ENCODE peak calls at places on chromosomes 13 and 19, in seven cellular contexts. One of them, this sample, is unnamed. For H3K4me1, the result is how much of the 10 kb centered on the place peaks cover.

GRCh38 chr13:21058361-21058760 is 3.0 kb downstream of the LATS2 start:
- DNase-seq in GM23338: peak
- DNase-seq in heart left ventricle: no peak
- DNase-seq in neuronal stem cell: no peak
- DNase-seq in uterus: no peak
- DNase-seq in ovary: no peak
- DNase-seq in DND-41: no peak
- DNase-seq in this sample: no peak

GRCh38 chr13:102400619-102401125 is 1.2 kb downstream of the FGF14 start:
- DNase-seq in GM23338: peak
- DNase-seq in heart left ventricle: peak
- DNase-seq in neuronal stem cell: no peak
- DNase-seq in uterus: peak
- DNase-seq in ovary: no peak
- DNase-seq in DND-41: no peak
- DNase-seq in this sample: no peak

GRCh38 chr19:12757544-12758274 is 6.1 kb downstream of the BEST2 start:
- DNase-seq in GM23338: peak
- DNase-seq in heart left ventricle: peak
- DNase-seq in neuronal stem cell: peak
- DNase-seq in uterus: peak
- DNase-seq in ovary: peak
- DNase-seq in DND-41: peak
- DNase-seq in this sample: peak

GRCh38 chr19:23440791-23441190 is 45.5 kb upstream of the ZNF91 start:
- DNase-seq in GM23338: peak
- DNase-seq in heart left ventricle: no peak
- DNase-seq in neuronal stem cell: no peak
- DNase-seq in uterus: no peak
- DNase-seq in ovary: no peak
- DNase-seq in DND-41: peak
- DNase-seq in this sample: peak

GRCh38 chr19:1154731-1155351 is 19.2 kb downstream of the SBNO2 start:
- DNase-seq in GM23338: no peak
- DNase-seq in heart left ventricle: peak
- DNase-seq in neuronal stem cell: no peak
- DNase-seq in uterus: peak
- DNase-seq in ovary: peak
- DNase-seq in DND-41: no peak
- DNase-seq in this sample: no peak

GRCh38 chr19:53828531-53828930 is 4.4 kb upstream of the NLRP12 start:
- DNase-seq in GM23338: no peak
- DNase-seq in heart left ventricle: no peak
- DNase-seq in neuronal stem cell: no peak
- DNase-seq in uterus: no peak
- DNase-seq in ovary: no peak
- DNase-seq in DND-41: no peak
- DNase-seq in this sample: no peak

GRCh38 chr19:45785781-45786532 is 3.7 kb upstream of the DMPK start:
- DNase-seq in GM23338: no peak
- DNase-seq in heart left ventricle: no peak
- DNase-seq in neuronal stem cell: no peak
- DNase-seq in uterus: no peak
- DNase-seq in ovary: no peak
- DNase-seq in DND-41: no peak
- DNase-seq in this sample: no peak

GRCh38 chr13:53005631-53006030 is 23.0 kb upstream of the OLFM4 start:
- DNase-seq in GM23338: no peak
- DNase-seq in heart left ventricle: no peak
- DNase-seq in neuronal stem cell: no peak
- DNase-seq in uterus: no peak
- DNase-seq in ovary: no peak
- DNase-seq in DND-41: no peak
- DNase-seq in this sample: no peak

GRCh38 chr19:43290568-43291359 is 21.4 kb upstream of the PSG9 start:
- DNase-seq in GM23338: peak
- DNase-seq in heart left ventricle: no peak
- DNase-seq in neuronal stem cell: peak
- DNase-seq in uterus: no peak
- DNase-seq in ovary: no peak
- DNase-seq in DND-41: peak
- DNase-seq in this sample: peak

GRCh38 chr13:94987081-94987480 is 274.7 kb upstream of the SOX21 start:
- DNase-seq in GM23338: no peak
- DNase-seq in heart left ventricle: no peak
- DNase-seq in neuronal stem cell: no peak
- DNase-seq in uterus: no peak
- DNase-seq in ovary: no peak
- DNase-seq in DND-41: no peak
- DNase-seq in this sample: peak

GRCh38 chr19:51798127-51798526 is 3.2 kb downstream of the FPR3 start:
- DNase-seq in GM23338: no peak
- DNase-seq in heart left ventricle: no peak
- DNase-seq in neuronal stem cell: no peak
- DNase-seq in uterus: no peak
- DNase-seq in ovary: no peak
- DNase-seq in DND-41: no peak
- DNase-seq in this sample: no peak

GRCh38 chr19:51799311-51799997 is 4.5 kb downstream of the FPR3 start:
- DNase-seq in GM23338: no peak
- DNase-seq in heart left ventricle: peak
- DNase-seq in neuronal stem cell: no peak
- DNase-seq in uterus: peak
- DNase-seq in ovary: peak
- DNase-seq in DND-41: no peak
- DNase-seq in this sample: no peak

GRCh38 chr19:51799998-51800848 is 5.3 kb downstream of the FPR3 start:
- DNase-seq in GM23338: no peak
- DNase-seq in heart left ventricle: peak
- DNase-seq in neuronal stem cell: no peak
- DNase-seq in uterus: peak
- DNase-seq in ovary: peak
- DNase-seq in DND-41: no peak
- DNase-seq in this sample: peak

GRCh38 chr19:51800849-51801244 is 5.9 kb downstream of the FPR3 start:
- DNase-seq in GM23338: no peak
- DNase-seq in heart left ventricle: no peak
- DNase-seq in neuronal stem cell: no peak
- DNase-seq in uterus: no peak
- DNase-seq in ovary: peak
- DNase-seq in DND-41: no peak
- DNase-seq in this sample: peak

DNA sequence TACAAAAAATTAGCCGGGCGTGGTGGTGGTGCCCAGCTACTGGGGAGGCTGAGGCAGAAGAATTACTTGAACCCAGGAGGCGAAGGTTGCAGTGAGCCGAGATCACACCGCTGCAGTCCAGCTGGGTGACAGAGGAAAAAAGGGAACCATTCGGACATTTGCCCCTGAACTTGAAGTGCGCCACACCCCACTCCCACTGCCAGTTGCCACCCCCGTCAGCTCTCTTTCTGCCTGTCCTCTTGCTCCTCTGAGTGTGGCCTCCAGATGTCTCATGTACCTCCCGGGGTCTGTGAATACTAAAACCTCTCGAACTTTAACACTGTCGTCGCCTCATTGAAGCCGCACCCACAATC is 4.0 kb downstream of the FPR3 start:
- DNase-seq in GM23338: no peak
- DNase-seq in heart left ventricle: peak
- DNase-seq in neuronal stem cell: no peak
- DNase-seq in uterus: no peak
- DNase-seq in ovary: no peak
- DNase-seq in DND-41: no peak
- DNase-seq in this sample: no peak
- H3K4me1 ChIP-seq in GM23338: under half
- H3K4me1 ChIP-seq in heart left ventricle: under half
- H3K4me1 ChIP-seq in neuronal stem cell: under half
- H3K4me1 ChIP-seq in uterus: under half
- H3K4me1 ChIP-seq in ovary: under half
- H3K4me1 ChIP-seq in DND-41: under half
- H3K4me1 ChIP-seq in this sample: under half

DNA sequence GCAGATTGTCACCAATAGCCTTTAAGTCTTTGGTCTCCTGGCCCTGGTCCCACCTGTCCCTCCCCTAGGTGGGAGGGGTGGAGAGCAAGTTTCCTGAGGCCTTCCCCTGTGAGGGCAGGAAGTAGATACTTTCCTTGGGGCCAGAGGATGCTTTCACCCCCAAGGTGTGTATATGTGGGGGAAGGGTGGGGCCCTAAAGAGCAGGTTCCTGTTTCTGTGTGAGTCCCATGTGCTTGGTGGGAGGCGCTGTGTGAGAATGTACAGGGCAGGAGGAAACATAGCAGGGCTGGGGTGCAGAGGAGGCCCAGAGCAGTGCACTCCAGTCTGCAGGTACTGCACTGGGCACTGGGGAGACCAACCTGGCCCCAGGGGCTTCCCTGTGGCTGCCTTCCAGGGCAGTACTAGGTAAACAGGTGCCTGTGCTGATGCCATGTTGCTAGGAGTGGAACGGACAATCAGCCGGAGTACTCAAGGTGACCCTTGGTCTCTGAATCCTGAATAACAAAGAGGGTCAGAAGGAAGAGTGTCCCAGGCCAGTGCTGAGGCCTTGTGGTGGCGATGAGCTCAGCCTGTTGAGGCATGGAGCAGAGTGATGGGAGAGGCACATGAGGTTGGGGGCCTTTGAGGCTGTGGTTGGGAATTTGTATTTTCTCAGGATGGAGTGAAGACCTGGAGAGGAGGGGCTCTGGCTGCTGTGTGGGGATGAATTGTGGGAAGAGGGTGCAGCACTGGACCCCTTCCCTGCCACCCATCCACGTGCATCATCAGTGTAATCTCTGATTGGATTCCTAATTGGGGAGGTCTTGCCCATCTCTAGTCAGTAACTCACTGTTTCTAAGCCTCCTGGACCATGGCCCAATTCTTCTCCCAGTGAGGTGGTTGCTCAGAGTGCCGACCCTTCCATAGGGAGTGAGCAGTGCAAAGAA is 5.1 kb downstream of the EGLN2 start:
- DNase-seq in GM23338: peak
- DNase-seq in heart left ventricle: peak
- DNase-seq in neuronal stem cell: no peak
- DNase-seq in uterus: peak
- DNase-seq in ovary: no peak
- DNase-seq in DND-41: no peak
- DNase-seq in this sample: no peak
- H3K4me1 ChIP-seq in GM23338: half or more
- H3K4me1 ChIP-seq in heart left ventricle: half or more
- H3K4me1 ChIP-seq in neuronal stem cell: under half
- H3K4me1 ChIP-seq in uterus: under half
- H3K4me1 ChIP-seq in ovary: half or more
- H3K4me1 ChIP-seq in DND-41: half or more
- H3K4me1 ChIP-seq in this sample: under half

GRCh38 chr19:55656552-55656951 is 1.7 kb downstream of the U2AF2 start:
- DNase-seq in GM23338: no peak
- DNase-seq in heart left ventricle: no peak
- DNase-seq in neuronal stem cell: no peak
- DNase-seq in uterus: no peak
- DNase-seq in ovary: no peak
- DNase-seq in DND-41: no peak
- DNase-seq in this sample: no peak
- H3K4me1 ChIP-seq in GM23338: under half
- H3K4me1 ChIP-seq in heart left ventricle: half or more
- H3K4me1 ChIP-seq in neuronal stem cell: under half
- H3K4me1 ChIP-seq in uterus: under half
- H3K4me1 ChIP-seq in ovary: under half
- H3K4me1 ChIP-seq in DND-41: half or more
- H3K4me1 ChIP-seq in this sample: under half

GRCh38 chr19:16361926-16362325 is 37.3 kb downstream of the KLF2 start:
- DNase-seq in GM23338: no peak
- DNase-seq in heart left ventricle: no peak
- DNase-seq in neuronal stem cell: no peak
- DNase-seq in uterus: no peak
- DNase-seq in ovary: no peak
- DNase-seq in DND-41: no peak
- DNase-seq in this sample: no peak
- H3K4me1 ChIP-seq in GM23338: under half
- H3K4me1 ChIP-seq in heart left ventricle: under half
- H3K4me1 ChIP-seq in neuronal stem cell: under half
- H3K4me1 ChIP-seq in uterus: under half
- H3K4me1 ChIP-seq in ovary: under half
- H3K4me1 ChIP-seq in DND-41: under half
- H3K4me1 ChIP-seq in this sample: under half

GRCh38 chr19:16320987-16321386 is 3.6 kb upstream of the KLF2 start:
- DNase-seq in GM23338: no peak
- DNase-seq in heart left ventricle: no peak
- DNase-seq in neuronal stem cell: no peak
- DNase-seq in uterus: no peak
- DNase-seq in ovary: no peak
- DNase-seq in DND-41: no peak
- DNase-seq in this sample: no peak

GRCh38 chr19:16315825-16316505 is 8.7 kb upstream of the KLF2 start:
- DNase-seq in GM23338: no peak
- DNase-seq in heart left ventricle: peak
- DNase-seq in neuronal stem cell: no peak
- DNase-seq in uterus: peak
- DNase-seq in ovary: peak
- DNase-seq in DND-41: no peak
- DNase-seq in this sample: peak

GRCh38 chr19:16319466-16319865 is 5.2 kb upstream of the KLF2 start:
- DNase-seq in GM23338: no peak
- DNase-seq in heart left ventricle: no peak
- DNase-seq in neuronal stem cell: no peak
- DNase-seq in uterus: no peak
- DNase-seq in ovary: no peak
- DNase-seq in DND-41: peak
- DNase-seq in this sample: peak

DNA sequence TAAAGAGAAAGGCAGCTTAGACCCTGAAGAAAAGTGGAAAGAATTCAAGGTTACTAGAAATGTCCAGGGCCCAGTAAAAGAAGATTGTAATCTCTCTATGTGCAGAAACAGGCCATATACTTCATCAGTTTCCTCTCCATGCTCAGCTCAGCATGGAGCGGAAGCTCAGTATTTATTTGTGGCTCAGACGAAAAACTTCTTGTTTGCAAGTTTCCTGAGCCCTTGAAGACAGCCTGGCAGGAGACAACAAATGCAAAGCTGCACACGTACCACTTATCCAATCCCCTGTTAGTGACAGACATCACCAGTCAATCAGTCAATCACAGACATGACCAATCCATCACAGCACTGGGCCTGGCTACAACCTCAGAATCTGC is 8.1 kb upstream of the KLF2 start:
- DNase-seq in GM23338: no peak
- DNase-seq in heart left ventricle: no peak
- DNase-seq in neuronal stem cell: no peak
- DNase-seq in uterus: no peak
- DNase-seq in ovary: no peak
- DNase-seq in DND-41: no peak
- DNase-seq in this sample: no peak
- H3K4me1 ChIP-seq in GM23338: under half
- H3K4me1 ChIP-seq in heart left ventricle: under half
- H3K4me1 ChIP-seq in neuronal stem cell: under half
- H3K4me1 ChIP-seq in uterus: under half
- H3K4me1 ChIP-seq in ovary: under half
- H3K4me1 ChIP-seq in DND-41: under half
- H3K4me1 ChIP-seq in this sample: under half

GRCh38 chr13:114108894-114109293 is 23.5 kb downstream of the RASA3 start:
- DNase-seq in GM23338: no peak
- DNase-seq in heart left ventricle: no peak
- DNase-seq in neuronal stem cell: no peak
- DNase-seq in uterus: peak
- DNase-seq in ovary: peak
- DNase-seq in DND-41: no peak
- DNase-seq in this sample: no peak
- H3K4me1 ChIP-seq in GM23338: under half
- H3K4me1 ChIP-seq in heart left ventricle: under half
- H3K4me1 ChIP-seq in neuronal stem cell: under half
- H3K4me1 ChIP-seq in uterus: under half
- H3K4me1 ChIP-seq in ovary: under half
- H3K4me1 ChIP-seq in DND-41: under half
- H3K4me1 ChIP-seq in this sample: under half